ENCODE peak calls at places on chromosomes 7 and 10, in ten cellular contexts. D is GM03348; Q is IMR-90; P is CD4-positive, alpha-beta memory T cell; Y is HFFc6; N is C1 segment of cervical spinal cord; F is HuH-7.5; S is fibroblast of villous mesenchyme; A is central memory CD4-positive, alpha-beta T cell; Z is astrocyte of the spinal cord. U is an unnamed sample.

GRCh38 chr7:502296-502695 is 17.4 kb downstream of the PDGFA start:
- DNase-seq in D (no peak), Q (no peak), P (no peak), Y (no peak), N (no peak), F (no peak), S (no peak), A (no peak), Z (no peak), U (no peak)

GRCh38 chr10:92970301-92971070 is 90.1 kb upstream of the CYP26C1 start:
- DNase-seq in D (peak), Q (peak), P (no peak), Y (peak), N (no peak), F (no peak), S (no peak), A (no peak), Z (peak), U (no peak)

GRCh38 chr7:155884225-155885161 is 72.2 kb upstream of the SHH start:
- DNase-seq in D (no peak), Q (no peak), P (no peak), Y (no peak), N (no peak), F (no peak), S (no peak), A (no peak), Z (no peak), U (no peak)

GRCh38 chr10:102381983-102382382 is 13.5 kb upstream of the NFKB2 start:
- DNase-seq in D (no peak), Q (no peak), P (no peak), Y (no peak), N (no peak), F (no peak), S (no peak), A (no peak), Z (no peak), U (no peak)

GRCh38 chr7:66283003-66283920 is 78.1 kb downstream of the TPST1 start:
- DNase-seq in D (peak), Q (peak), P (no peak), Y (peak), N (no peak), F (no peak), S (peak), A (no peak), Z (peak), U (no peak)

GRCh38 chr10:61760943-61761824 is 98.5 kb downstream of the CABCOCO1 start:
- DNase-seq in D (peak), Q (peak), P (no peak), Y (peak), N (no peak), F (no peak), S (peak), A (no peak), Z (peak), U (no peak)

GRCh38 chr10:96118604-96119450 is 11.3 kb upstream of the ZNF518A start:
- DNase-seq in D (no peak), Q (no peak), P (no peak), Y (no peak), N (no peak), F (peak), S (peak), A (no peak), Z (no peak), U (peak)

GRCh38 chr7:140360697-140361229 is 37.6 kb downstream of the SLC37A3 start:
- DNase-seq in D (no peak), Q (no peak), P (no peak), Y (no peak), N (no peak), F (no peak), S (no peak), A (no peak), Z (no peak), U (no peak)

GRCh38 chr7:105013283-105013817 is 655 bp upstream of the KMT2E start:
- DNase-seq in D (peak), Q (peak), P (peak), Y (peak), N (peak), F (peak), S (peak), A (peak), Z (peak), U (peak)

GRCh38 chr7:73439305-73439704 is 5.7 kb downstream of the FZD9 start:
- DNase-seq in D (no peak), Q (no peak), P (no peak), Y (no peak), N (no peak), F (no peak), S (no peak), A (no peak), Z (no peak), U (no peak)

GRCh38 chr7:12017046-12017445 is 185.0 kb upstream of the THSD7A start:
- DNase-seq in D (no peak), Q (no peak), P (no peak), Y (no peak), N (no peak), F (no peak), S (no peak), A (no peak), Z (no peak), U (no peak)

GRCh38 chr10:121942749-121943148 is 14.9 kb upstream of the ATE1 start:
- DNase-seq in D (peak), Q (peak), P (no peak), Y (peak), N (no peak), F (no peak), S (peak), A (no peak), Z (peak), U (no peak)

GRCh38 chr7:157991351-157991750 is 596.3 kb downstream of the PTPRN2 start:
- DNase-seq in D (no peak), Q (no peak), P (no peak), Y (no peak), N (no peak), F (no peak), S (no peak), A (no peak), Z (no peak), U (no peak)

GRCh38 chr10:116705498-116705897 is 36.9 kb downstream of the HSPA12A start:
- DNase-seq in D (no peak), Q (no peak), P (no peak), Y (no peak), N (no peak), F (no peak), S (no peak), A (no peak), Z (no peak), U (no peak)

GRCh38 chr10:132606536-132607316 is 69.1 kb downstream of the INPP5A start:
- DNase-seq in D (no peak), Q (peak), P (no peak), Y (no peak), N (no peak), F (no peak), S (peak), A (no peak), Z (no peak), U (peak)

GRCh38 chr10:1573334-1573969 is 163.9 kb downstream of the ADARB2 start:
- DNase-seq in D (no peak), Q (no peak), P (no peak), Y (no peak), N (no peak), F (no peak), S (no peak), A (no peak), Z (no peak), U (no peak)

GRCh38 chr10:121332829-121333765 is 265.1 kb downstream of the FGFR2 start:
- DNase-seq in D (no peak), Q (no peak), P (no peak), Y (no peak), N (no peak), F (no peak), S (no peak), A (no peak), Z (no peak), U (no peak)

GRCh38 chr7:28533731-28534531 is 121.6 kb downstream of the CREB5 start:
- DNase-seq in D (peak), Q (peak), P (no peak), Y (no peak), N (peak), F (no peak), S (no peak), A (no peak), Z (peak), U (peak)

GRCh38 chr10:101607124-101607523 is 19.0 kb downstream of the DPCD start:
- DNase-seq in D (no peak), Q (no peak), P (no peak), Y (no peak), N (no peak), F (no peak), S (no peak), A (no peak), Z (no peak), U (no peak)

GRCh38 chr10:21668831-21669230 is 134.8 kb downstream of the MLLT10 start:
- DNase-seq in D (no peak), Q (no peak), P (no peak), Y (no peak), N (no peak), F (no peak), S (no peak), A (no peak), Z (no peak), U (no peak)

GRCh38 chr7:124191030-124191429 is 158.2 kb upstream of the TMEM229A start:
- DNase-seq in D (no peak), Q (no peak), P (no peak), Y (no peak), N (no peak), F (no peak), S (no peak), A (no peak), Z (no peak), U (no peak)

GRCh38 chr7:111174476-111174875 is 83.5 kb downstream of the LRRN3 start:
- DNase-seq in D (no peak), Q (no peak), P (no peak), Y (no peak), N (no peak), F (no peak), S (no peak), A (no peak), Z (no peak), U (no peak)

GRCh38 chr7:104628017-104628416 is 299.6 kb downstream of the LHFPL3 start:
- DNase-seq in D (no peak), Q (no peak), P (no peak), Y (no peak), N (no peak), F (no peak), S (no peak), A (no peak), Z (no peak), U (no peak)

GRCh38 chr7:28853150-28853549 is 105.0 kb downstream of the TRIL start:
- DNase-seq in D (no peak), Q (no peak), P (no peak), Y (no peak), N (no peak), F (no peak), S (no peak), A (no peak), Z (no peak), U (no peak)

GRCh38 chr10:98577578-98577977 is 130.8 kb upstream of the HPS1 start:
- DNase-seq in D (no peak), Q (no peak), P (no peak), Y (no peak), N (no peak), F (no peak), S (no peak), A (no peak), Z (no peak), U (no peak)

GRCh38 chr7:142859829-142860228 is 5.0 kb downstream of the EPHB6 start:
- DNase-seq in D (no peak), Q (peak), P (no peak), Y (peak), N (no peak), F (no peak), S (peak), A (no peak), Z (peak), U (no peak)

GRCh38 chr10:113425596-113425995 is 127.3 kb upstream of the HABP2 start:
- DNase-seq in D (no peak), Q (no peak), P (no peak), Y (peak), N (no peak), F (no peak), S (peak), A (no peak), Z (no peak), U (no peak)

U was measured in colonic mucosa.